ENCODE peak calls at places on chromosomes 16 and 17, in ten cellular contexts. C is prostate gland; I is AG04450; S is HFFc6; E is kidney; Q is BJ; F is MCF 10A; J is neural crest cell; T is CD4-positive, alpha-beta T cell; P is WTC11. W is an unnamed sample.

GRCh38 chr17:31512104-31512740 is 120.7 kb downstream of the RAB11FIP4 start:
- DNase-seq in C (no peak), I (no peak), S (no peak), E (peak; percentile 73), Q (no peak), F (no peak), J (no peak), T (no peak), P (no peak), W (no peak)

GRCh38 chr16:88347656-88348376 is 34.9 kb upstream of the ZNF469 start:
- DNase-seq in C (no peak), I (no peak), S (no peak), E (peak; percentile 61), Q (no peak), F (no peak), J (no peak), T (peak; percentile 6), P (no peak), W (no peak)

GRCh38 chr16:86809458-86809955 is 231.2 kb downstream of the FOXL1 start:
- DNase-seq in C (no peak), I (peak; percentile 55), S (peak; percentile 63), E (no peak), Q (peak; percentile 31), F (peak; percentile 75), J (no peak), T (no peak), P (no peak), W (peak; percentile 72)

GRCh38 chr17:69717819-69718218 is 303.3 kb downstream of the MAP2K6 start:
- DNase-seq in C (no peak), I (no peak), S (no peak), E (no peak), Q (no peak), F (no peak), J (no peak), T (no peak), P (no peak), W (no peak)

GRCh38 chr16:73546351-73546845 is 498.5 kb upstream of the ZFHX3 start:
- DNase-seq in C (no peak), I (no peak), S (no peak), E (no peak), Q (no peak), F (no peak), J (no peak), T (no peak), P (no peak), W (no peak)

GRCh38 chr17:64466019-64466735 is 17.3 kb downstream of the MILR1 start:
- DNase-seq in C (no peak), I (no peak), S (no peak), E (no peak), Q (no peak), F (no peak), J (no peak), T (no peak), P (no peak), W (no peak)

GRCh38 chr16:534089-534635 is 6.7 kb downstream of the CAPN15 start:
- DNase-seq in C (no peak), I (no peak), S (no peak), E (no peak), Q (no peak), F (no peak), J (no peak), T (no peak), P (no peak), W (no peak)

GRCh38 chr17:6487243-6488007 is 43.2 kb downstream of the PIMREG start:
- DNase-seq in C (no peak), I (no peak), S (no peak), E (peak; percentile 63), Q (no peak), F (no peak), J (no peak), T (no peak), P (no peak), W (no peak)

GRCh38 chr17:17723354-17724261 is 42.4 kb downstream of the RAI1 start:
- DNase-seq in C (peak; percentile 56), I (peak; percentile 46), S (peak; percentile 73), E (no peak), Q (no peak), F (no peak), J (peak; percentile 43), T (no peak), P (peak; percentile 57), W (peak; percentile 72)

GRCh38 chr16:73196670-73197069 is 148.7 kb upstream of the ZFHX3 start:
- DNase-seq in C (peak; percentile 73), I (no peak), S (peak; percentile 35), E (no peak), Q (no peak), F (peak; percentile 85), J (peak; percentile 55), T (no peak), P (peak; percentile 73), W (peak; percentile 54)

GRCh38 chr17:50205111-50205821 is 3.8 kb upstream of the COL1A1 start:
- DNase-seq in C (no peak), I (no peak), S (peak; percentile 56), E (peak; percentile 83), Q (no peak), F (no peak), J (no peak), T (no peak), P (peak; percentile 4), W (peak; percentile 53)

DNA sequence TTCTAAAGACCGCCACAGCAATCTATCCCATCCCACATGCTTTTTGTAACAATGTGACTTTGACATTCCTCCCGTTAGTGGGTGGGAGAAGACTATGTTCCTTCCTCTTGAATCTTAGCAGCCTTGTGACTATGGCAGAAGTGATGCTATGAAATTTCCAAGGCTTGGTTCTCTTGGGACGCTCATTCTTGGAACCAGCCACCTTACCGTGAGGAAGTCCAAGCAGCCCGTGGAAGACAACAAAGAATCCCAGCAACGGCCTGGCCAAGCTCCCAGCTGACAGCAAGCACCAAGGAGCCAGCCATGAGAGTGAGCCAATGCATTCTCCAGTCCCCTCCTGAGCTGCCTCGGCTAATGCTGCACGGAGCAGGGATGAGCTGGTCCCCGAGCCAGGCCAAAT is 62.3 kb downstream of the VPS53 start:
- DNase-seq in C (no peak), I (no peak), S (no peak), E (no peak), Q (no peak), F (no peak), J (no peak), T (no peak), P (no peak), W (peak; percentile 76)
- TF ChIP-seq CTCF in C (no peak), I (no peak), S (no peak), E (no peak), Q (no peak), F (no peak), J (no peak), T (no peak), P (no peak), W (no peak)

DNA sequence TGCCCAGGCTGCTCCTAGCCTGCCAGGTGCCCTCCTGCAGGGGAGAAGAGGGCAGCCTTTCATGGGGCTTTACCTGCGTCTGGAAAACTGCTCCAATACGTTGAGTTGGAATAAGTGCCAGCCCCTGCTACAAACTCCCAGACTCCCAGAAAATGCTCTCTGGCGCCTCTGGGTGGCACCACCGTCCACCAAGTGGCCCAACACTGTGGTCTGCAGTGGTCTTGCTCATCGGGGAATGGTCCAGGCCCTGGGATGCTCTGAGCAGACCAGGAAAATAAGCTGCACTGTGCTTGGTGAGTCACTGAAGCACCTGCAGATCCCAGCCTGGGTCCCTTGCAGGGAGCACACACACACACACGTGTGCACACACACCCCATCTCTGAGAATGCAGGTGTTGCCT is 20.8 kb downstream of the CDIP1 start:
- DNase-seq in C (no peak), I (no peak), S (no peak), E (no peak), Q (no peak), F (peak; percentile 38), J (peak; percentile 44), T (no peak), P (peak; percentile 80), W (no peak)
- TF ChIP-seq CTCF in C (no peak), I (peak; percentile 72), S (peak; percentile 74), E (peak; percentile 60), Q (peak; percentile 63), F (peak; percentile 73), J (peak; percentile 72), T (peak; percentile 52), P (peak; percentile 62), W (peak; percentile 48)

DNA sequence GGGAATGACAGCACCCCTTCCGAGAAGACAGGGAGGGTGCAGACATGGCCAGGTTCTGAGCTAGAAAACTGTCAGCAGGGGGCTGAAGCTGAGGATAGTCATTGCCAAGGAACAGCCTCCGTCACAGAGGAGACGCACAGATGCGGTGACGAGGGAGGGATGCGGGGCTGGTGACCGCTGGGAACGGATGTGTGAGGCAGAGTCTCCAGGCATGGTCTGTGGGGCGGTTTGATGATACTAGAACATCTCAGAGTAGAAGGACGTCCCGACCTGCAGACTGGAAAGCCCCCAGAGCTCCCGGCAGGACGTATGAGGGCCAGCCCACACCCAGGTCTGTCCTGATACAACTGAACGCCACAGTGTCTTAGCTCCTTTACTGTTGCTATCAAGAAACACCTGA is 1.8 kb upstream of the CSNK1D start:
- DNase-seq in C (no peak), I (no peak), S (no peak), E (peak; percentile 33), Q (no peak), F (no peak), J (no peak), T (no peak), P (no peak), W (no peak)
- TF ChIP-seq CTCF in C (no peak), I (no peak), S (no peak), E (no peak), Q (no peak), F (no peak), J (no peak), T (no peak), P (no peak), W (no peak)

DNA sequence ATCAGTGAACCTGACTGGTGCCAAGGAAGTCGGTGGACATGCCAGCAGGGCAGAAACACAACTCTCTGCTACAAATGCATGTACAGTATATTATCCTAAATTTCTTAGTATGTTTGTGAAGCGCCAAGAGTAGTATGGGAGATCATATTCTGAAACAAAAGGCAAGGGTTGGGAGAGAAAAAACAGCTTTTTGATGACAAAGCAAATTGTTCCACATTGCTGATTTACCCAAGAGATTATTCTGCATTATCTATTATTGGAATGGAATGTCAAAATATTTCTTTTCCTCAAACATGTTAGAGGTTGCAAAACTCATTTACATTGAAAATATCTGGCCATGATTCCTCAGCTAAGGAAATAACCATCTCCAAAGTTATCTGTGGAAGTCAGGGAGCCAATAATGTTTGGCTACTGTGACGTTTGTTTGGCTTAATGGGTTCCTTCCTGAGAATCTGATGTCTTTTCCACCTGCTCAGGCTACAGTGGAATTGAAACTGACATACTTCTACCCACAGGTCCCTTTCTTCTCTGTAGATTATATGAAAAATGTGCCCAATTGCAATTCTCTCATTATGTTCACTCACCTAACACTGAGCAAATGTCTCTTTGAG is 221.0 kb upstream of the XYLT1 start:
- DNase-seq in C (no peak), I (no peak), S (no peak), E (no peak), Q (no peak), F (no peak), J (no peak), T (no peak), P (no peak), W (no peak)
- TF ChIP-seq CTCF in C (no peak), I (no peak), S (no peak), E (no peak), Q (no peak), F (no peak), J (no peak), T (no peak), P (no peak), W (no peak)

W was measured in AG10803.